ENCODE peak calls at places on chromosomes 16 and 17, in six cellular contexts. O is HepG2, P is upper lobe of left lung, I is GM12878, N is A549, R is K562. B is an unnamed sample. For H3K4me1, the result is how much of the 10 kb centered on the place peaks cover.

GRCh38 chr17:7425316-7425715 is at the start of gene SPEM2:
- ATAC-seq in O (no peak), P (no peak), I (no peak), N (no peak), R (no peak), B (no peak)

GRCh38 chr16:3503513-3503912 is 2.7 kb downstream of the CLUAP1 start:
- ATAC-seq in O (no peak), P (no peak), I (peak), N (no peak), R (no peak), B (no peak)

GRCh38 chr17:20952183-20952582 is 90.6 kb downstream of the USP22 start:
- ATAC-seq in O (no peak), P (no peak), I (no peak), N (no peak), R (no peak), B (no peak)

GRCh38 chr17:83180996-83181481 is 101.6 kb downstream of the METRNL start:
- ATAC-seq in O (peak), P (no peak), I (no peak), N (peak), R (no peak), B (no peak)

GRCh38 chr17:57739402-57740224 is 5.5 kb downstream of the CCDC182 start:
- ATAC-seq in O (peak), P (no peak), I (peak), N (peak), R (peak), B (no peak)

GRCh38 chr16:67162439-67163163 is 1.9 kb upstream of the HSF4 start:
- ATAC-seq in O (no peak), P (no peak), I (no peak), N (no peak), R (no peak), B (no peak)

GRCh38 chr16:12329246-12329995 is 352.9 kb downstream of the SNX29 start:
- ATAC-seq in O (no peak), P (no peak), I (no peak), N (no peak), R (no peak), B (no peak)

GRCh38 chr17:35082073-35082657 is 18.7 kb upstream of the RFFL start:
- ATAC-seq in O (no peak), P (no peak), I (peak), N (no peak), R (no peak), B (no peak)

GRCh38 chr17:50274142-50274944 is at the start of gene TMEM92:
- ATAC-seq in O (no peak), P (peak), I (peak), N (peak), R (peak), B (no peak)

GRCh38 chr17:2721603-2722002 is 10.0 kb upstream of the CLUH start:
- ATAC-seq in O (no peak), P (no peak), I (peak), N (no peak), R (no peak), B (no peak)

GRCh38 chr16:4765511-4766474 is 1.2 kb downstream of the ZNF500 start:
- ATAC-seq in O (peak), P (no peak), I (no peak), N (no peak), R (no peak), B (no peak)

GRCh38 chr16:4766875-4767628 is at the start of gene ZNF500:
- ATAC-seq in O (peak), P (peak), I (peak), N (peak), R (peak), B (peak)

GRCh38 chr16:4762205-4762604 is 4.8 kb downstream of the ZNF500 start:
- ATAC-seq in O (no peak), P (no peak), I (no peak), N (no peak), R (no peak), B (no peak)

GRCh38 chr16:4760221-4760910 is 6.6 kb downstream of the ZNF500 start:
- ATAC-seq in O (no peak), P (no peak), I (no peak), N (no peak), R (no peak), B (no peak)

GRCh38 chr16:4763791-4764190 is 3.2 kb downstream of the ZNF500 start:
- ATAC-seq in O (no peak), P (no peak), I (no peak), N (no peak), R (no peak), B (no peak)
- TF ChIP-seq EP300 in O (no peak), P (no peak), I (no peak), N (no peak), R (no peak), B (no peak)

GRCh38 chr16:8936421-8936820 is 27.3 kb downstream of the USP7 start:
- ATAC-seq in O (peak), P (no peak), I (peak), N (peak), R (peak), B (peak)
- TF ChIP-seq CTCF in O (peak), P (peak), I (peak), N (peak), R (peak), B (no peak)

DNA sequence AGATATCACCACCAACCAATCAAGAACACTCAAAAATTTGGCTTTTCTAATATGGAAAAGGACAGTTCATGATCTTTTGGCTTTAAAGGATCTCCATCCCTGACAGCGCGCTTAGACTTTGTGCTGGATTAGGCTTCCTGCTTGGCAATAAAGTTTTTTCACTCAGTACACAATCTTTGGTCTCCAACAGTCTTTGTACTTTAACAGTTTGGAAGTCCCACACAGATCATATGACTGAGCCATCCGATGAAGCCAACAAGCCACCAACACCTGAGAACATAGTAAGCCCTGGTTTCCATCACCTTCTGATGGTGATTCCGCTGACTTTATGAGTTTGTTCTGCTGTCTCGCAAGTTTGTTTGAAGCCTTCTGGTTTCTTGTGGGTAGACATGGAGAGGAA is 34.3 kb downstream of the SMURF2 start:
- ATAC-seq in O (peak), P (no peak), I (no peak), N (no peak), R (no peak), B (no peak)
- H3K4me1 ChIP-seq in O (half or more), P (under half), I (under half), N (under half), R (under half), B (under half)

DNA sequence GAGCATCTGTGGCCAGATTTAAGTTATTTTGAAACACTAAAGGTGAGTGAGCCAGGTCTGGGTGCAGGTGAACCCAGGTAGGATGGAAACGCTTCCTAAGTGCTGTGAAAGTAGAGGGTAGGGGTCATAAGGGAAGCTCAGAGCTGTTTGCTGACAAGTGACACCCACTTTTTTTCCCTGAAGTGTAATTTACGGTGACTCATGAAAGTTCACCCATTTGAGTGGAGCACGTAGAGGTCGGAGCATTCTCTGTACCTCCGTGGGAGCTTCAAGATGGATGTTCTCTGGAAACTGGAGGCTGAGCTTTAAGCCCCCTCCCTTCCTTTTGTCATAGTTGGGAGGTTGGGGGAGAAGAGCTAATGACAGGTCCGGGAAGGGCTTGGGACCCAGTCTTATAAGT is 44.3 kb downstream of the MPRIP start:
- ATAC-seq in O (no peak), P (no peak), I (no peak), N (no peak), R (no peak), B (no peak)
- TF ChIP-seq EP300 in O (no peak), P (no peak), I (no peak), N (no peak), R (no peak), B (no peak)

GRCh38 chr17:38663125-38663751 is 11.5 kb downstream of the EPOP start:
- ATAC-seq in O (peak), P (peak), I (peak), N (peak), R (peak), B (peak)
- TF ChIP-seq CTCF in O (peak), P (peak), I (peak), N (peak), R (peak), B (peak)

GRCh38 chr17:75082683-75083082 is 5.1 kb upstream of the SLC16A5 start:
- ATAC-seq in O (no peak), P (no peak), I (no peak), N (no peak), R (no peak), B (no peak)

GRCh38 chr17:75084039-75084660 is 3.6 kb upstream of the SLC16A5 start:
- ATAC-seq in O (peak), P (no peak), I (no peak), N (no peak), R (no peak), B (no peak)

GRCh38 chr17:75079023-75079373 is 8.8 kb upstream of the SLC16A5 start:
- ATAC-seq in O (peak), P (peak), I (peak), N (peak), R (no peak), B (no peak)

GRCh38 chr17:75078097-75079022 is 9.4 kb upstream of the SLC16A5 start:
- ATAC-seq in O (peak), P (peak), I (peak), N (peak), R (no peak), B (no peak)

GRCh38 chr17:75081611-75082540 is 5.9 kb upstream of the SLC16A5 start:
- ATAC-seq in O (no peak), P (no peak), I (no peak), N (no peak), R (no peak), B (no peak)
- H3K4me1 ChIP-seq in O (half or more), P (under half), I (under half), N (half or more), R (under half), B (under half)

GRCh38 chr17:27294689-27295630 is 1.0 kb downstream of the WSB1 start:
- ATAC-seq in O (peak), P (peak), I (peak), N (peak), R (peak), B (peak)

GRCh38 chr17:27295945-27296344 is 2.0 kb downstream of the WSB1 start:
- ATAC-seq in O (no peak), P (no peak), I (no peak), N (no peak), R (no peak), B (no peak)

GRCh38 chr17:27296427-27296979 is 2.6 kb downstream of the WSB1 start:
- ATAC-seq in O (no peak), P (no peak), I (peak), N (no peak), R (no peak), B (no peak)

GRCh38 chr17:27293359-27293897 is 486 bp upstream of the WSB1 start:
- ATAC-seq in O (no peak), P (no peak), I (no peak), N (no peak), R (peak), B (no peak)

DNA sequence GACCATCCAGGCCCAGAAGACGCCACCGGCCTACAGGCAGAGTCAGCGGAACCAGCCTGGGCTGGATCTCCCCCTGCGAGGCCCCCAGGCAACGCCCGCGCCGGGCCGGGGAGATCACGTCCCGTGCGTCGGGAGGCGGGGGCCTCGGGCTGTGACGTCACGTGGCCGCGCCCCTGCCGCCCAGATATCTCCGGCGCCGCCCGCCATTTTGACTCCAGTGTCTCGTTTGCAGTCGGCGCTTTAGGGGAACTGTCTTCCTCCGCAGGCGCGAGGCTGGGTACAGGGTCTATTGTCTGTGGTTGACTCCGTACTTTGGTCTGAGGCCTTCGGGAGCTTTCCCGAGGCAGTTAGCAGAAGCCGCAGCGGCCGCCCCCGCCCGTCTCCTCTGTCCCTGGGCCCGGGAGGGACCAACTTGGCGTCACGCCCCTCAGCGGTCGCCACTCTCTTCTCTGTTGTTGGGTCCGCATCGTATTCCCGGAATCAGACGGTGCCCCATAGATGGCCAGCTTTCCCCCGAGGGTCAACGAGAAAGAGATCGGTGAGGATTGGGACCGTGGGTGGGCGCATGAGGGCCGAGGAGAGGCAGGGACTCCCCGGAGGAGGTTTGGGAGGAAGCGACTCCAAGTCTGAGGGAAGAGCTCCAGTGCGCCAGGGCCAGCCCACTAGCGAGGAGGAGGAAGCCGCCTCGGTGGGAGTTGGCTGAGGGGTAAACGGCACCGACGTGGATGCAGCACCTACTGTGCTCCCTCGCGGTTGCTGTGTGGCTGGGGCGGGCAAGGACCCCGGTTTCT is at the start of gene WSB1:
- ATAC-seq in O (peak), P (peak), I (peak), N (peak), R (peak), B (peak)
- TF ChIP-seq EP300 in O (peak), P (no peak), I (peak), N (no peak), R (peak), B (peak)

GRCh38 chr16:51967566-51967965 is 579.4 kb downstream of the TOX3 start:
- ATAC-seq in O (no peak), P (no peak), I (no peak), N (no peak), R (no peak), B (no peak)

GRCh38 chr16:51968756-51969155 is 578.2 kb downstream of the TOX3 start:
- ATAC-seq in O (no peak), P (no peak), I (no peak), N (no peak), R (no peak), B (no peak)

DNA sequence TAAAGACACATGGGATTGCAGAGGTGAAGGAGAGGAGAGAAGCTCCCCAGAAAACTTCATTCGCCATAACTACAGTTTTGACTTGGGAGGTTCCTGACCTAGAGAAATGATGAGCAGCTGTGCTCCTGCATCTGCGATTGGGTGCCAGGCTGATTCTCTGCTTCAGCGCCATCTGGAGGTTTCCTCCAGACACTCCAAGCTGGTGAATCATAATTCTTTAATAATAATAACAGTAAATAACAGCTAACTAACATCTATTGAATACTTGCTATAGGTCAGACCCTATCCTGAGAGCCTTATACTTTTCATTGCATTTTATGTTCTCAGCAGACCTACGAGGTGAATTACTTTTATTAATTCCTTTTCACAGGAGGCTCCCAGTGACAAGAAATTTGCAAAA is 575.8 kb downstream of the TOX3 start:
- ATAC-seq in O (peak), P (no peak), I (no peak), N (peak), R (no peak), B (no peak)
- TF ChIP-seq CTCF in O (peak), P (no peak), I (no peak), N (no peak), R (no peak), B (no peak)